ENCODE peak calls at places on chromosomes 16 and 17, in four cellular contexts. One of them, this sample, is unnamed. For H3K4me1, the result is how much of the 10 kb centered on the place peaks cover.

GRCh38 chr17:81701288-81702071 is 1.7 kb upstream of the MRPL12 start:
- DNase-seq in Peyer's patch: no peak
- DNase-seq in fibroblast of lung: no peak
- DNase-seq in transverse colon: no peak
- DNase-seq in this sample: no peak

GRCh38 chr17:6304894-6305612 is 129.9 kb downstream of the AIPL1 start:
- DNase-seq in Peyer's patch: no peak
- DNase-seq in fibroblast of lung: no peak
- DNase-seq in transverse colon: no peak
- DNase-seq in this sample: no peak

GRCh38 chr17:33674685-33675084 is 381.6 kb upstream of the ASIC2 start:
- DNase-seq in Peyer's patch: peak
- DNase-seq in fibroblast of lung: peak
- DNase-seq in transverse colon: peak
- DNase-seq in this sample: peak

GRCh38 chr16:27441998-27442397 is 40.0 kb downstream of the IL21R start:
- DNase-seq in Peyer's patch: no peak
- DNase-seq in fibroblast of lung: no peak
- DNase-seq in transverse colon: no peak
- DNase-seq in this sample: no peak

GRCh38 chr17:78862073-78863023 is 21.7 kb upstream of the USP36 start:
- DNase-seq in Peyer's patch: no peak
- DNase-seq in fibroblast of lung: peak
- DNase-seq in transverse colon: peak
- DNase-seq in this sample: no peak

GRCh38 chr16:57920891-57921240 is 50.1 kb downstream of the CNGB1 start:
- DNase-seq in Peyer's patch: no peak
- DNase-seq in fibroblast of lung: no peak
- DNase-seq in transverse colon: no peak
- DNase-seq in this sample: no peak

GRCh38 chr17:47719411-47720152 is 13.5 kb upstream of the TBX21 start:
- DNase-seq in Peyer's patch: no peak
- DNase-seq in fibroblast of lung: peak
- DNase-seq in transverse colon: no peak
- DNase-seq in this sample: no peak

GRCh38 chr16:76360384-76360783 is 83.2 kb downstream of the CNTNAP4 start:
- DNase-seq in Peyer's patch: no peak
- DNase-seq in fibroblast of lung: no peak
- DNase-seq in transverse colon: no peak
- DNase-seq in this sample: no peak

GRCh38 chr17:8859029-8859803 is 8.3 kb downstream of the PIK3R6 start:
- DNase-seq in Peyer's patch: no peak
- DNase-seq in fibroblast of lung: no peak
- DNase-seq in transverse colon: no peak
- DNase-seq in this sample: no peak

GRCh38 chr16:1946495-1947368 is 3.7 kb upstream of the MSRB1 start:
- DNase-seq in Peyer's patch: no peak
- DNase-seq in fibroblast of lung: no peak
- DNase-seq in transverse colon: no peak
- DNase-seq in this sample: no peak

GRCh38 chr16:3020604-3021448 is 658 bp downstream of the TNFRSF12A start:
- DNase-seq in Peyer's patch: peak
- DNase-seq in fibroblast of lung: peak
- DNase-seq in transverse colon: peak
- DNase-seq in this sample: peak

GRCh38 chr17:69637399-69638165 is 223.1 kb downstream of the MAP2K6 start:
- DNase-seq in Peyer's patch: no peak
- DNase-seq in fibroblast of lung: peak
- DNase-seq in transverse colon: no peak
- DNase-seq in this sample: no peak

GRCh38 chr17:80068301-80069160 is 32.1 kb downstream of the CCDC40 start:
- DNase-seq in Peyer's patch: no peak
- DNase-seq in fibroblast of lung: peak
- DNase-seq in transverse colon: no peak
- DNase-seq in this sample: no peak

GRCh38 chr16:57540906-57541753 is 1.3 kb upstream of the ADGRG5 start:
- DNase-seq in Peyer's patch: peak
- DNase-seq in fibroblast of lung: no peak
- DNase-seq in transverse colon: no peak
- DNase-seq in this sample: no peak

GRCh38 chr16:11175850-11176341 is 80.1 kb downstream of the SOCS1 start:
- DNase-seq in Peyer's patch: no peak
- DNase-seq in fibroblast of lung: no peak
- DNase-seq in transverse colon: no peak
- DNase-seq in this sample: no peak

GRCh38 chr16:2686912-2687507 is 4.7 kb downstream of the KCTD5 start:
- DNase-seq in Peyer's patch: peak
- DNase-seq in fibroblast of lung: no peak
- DNase-seq in transverse colon: peak
- DNase-seq in this sample: no peak

GRCh38 chr17:61394630-61395408 is 4.8 kb upstream of the TBX2 start:
- DNase-seq in Peyer's patch: no peak
- DNase-seq in fibroblast of lung: peak
- DNase-seq in transverse colon: no peak
- DNase-seq in this sample: no peak

GRCh38 chr17:75238020-75238580 is 23.3 kb downstream of the GGA3 start:
- DNase-seq in Peyer's patch: no peak
- DNase-seq in fibroblast of lung: no peak
- DNase-seq in transverse colon: no peak
- DNase-seq in this sample: no peak

GRCh38 chr17:81553616-81554181 is 1.5 kb upstream of the FAAP100 start:
- DNase-seq in Peyer's patch: no peak
- DNase-seq in fibroblast of lung: peak
- DNase-seq in transverse colon: peak
- DNase-seq in this sample: no peak

GRCh38 chr17:48637323-48638260 is 11.4 kb upstream of the HOXB9 start:
- DNase-seq in Peyer's patch: peak
- DNase-seq in fibroblast of lung: peak
- DNase-seq in transverse colon: no peak
- DNase-seq in this sample: no peak

GRCh38 chr17:43584666-43585102 is 38.5 kb upstream of the ETV4 start:
- DNase-seq in Peyer's patch: no peak
- DNase-seq in fibroblast of lung: no peak
- DNase-seq in transverse colon: no peak
- DNase-seq in this sample: no peak

GRCh38 chr17:79008666-79009387 is 737 bp downstream of the CANT1 start:
- DNase-seq in Peyer's patch: no peak
- DNase-seq in fibroblast of lung: no peak
- DNase-seq in transverse colon: no peak
- DNase-seq in this sample: no peak

GRCh38 chr16:63672493-63672892 is 1449.4 kb downstream of the CDH11 start:
- DNase-seq in Peyer's patch: no peak
- DNase-seq in fibroblast of lung: no peak
- DNase-seq in transverse colon: no peak
- DNase-seq in this sample: no peak

GRCh38 chr17:6831662-6832263 is at the start of gene TEKT1:
- DNase-seq in Peyer's patch: peak
- DNase-seq in fibroblast of lung: peak
- DNase-seq in transverse colon: peak
- DNase-seq in this sample: peak

GRCh38 chr16:23213831-23214230 is 31.3 kb downstream of the SCNN1G start:
- DNase-seq in Peyer's patch: no peak
- DNase-seq in fibroblast of lung: no peak
- DNase-seq in transverse colon: no peak
- DNase-seq in this sample: no peak

GRCh38 chr17:7479389-7480192 is at the start of gene ZBTB4:
- DNase-seq in Peyer's patch: peak
- DNase-seq in fibroblast of lung: peak
- DNase-seq in transverse colon: peak
- DNase-seq in this sample: peak

GRCh38 chr17:53390575-53390974 is 432.2 kb upstream of the KIF2B start:
- DNase-seq in Peyer's patch: no peak
- DNase-seq in fibroblast of lung: no peak
- DNase-seq in transverse colon: no peak
- DNase-seq in this sample: no peak
- H3K4me1 ChIP-seq in Peyer's patch: under half
- H3K4me1 ChIP-seq in fibroblast of lung: under half
- H3K4me1 ChIP-seq in transverse colon: under half
- H3K4me1 ChIP-seq in this sample: under half

DNA sequence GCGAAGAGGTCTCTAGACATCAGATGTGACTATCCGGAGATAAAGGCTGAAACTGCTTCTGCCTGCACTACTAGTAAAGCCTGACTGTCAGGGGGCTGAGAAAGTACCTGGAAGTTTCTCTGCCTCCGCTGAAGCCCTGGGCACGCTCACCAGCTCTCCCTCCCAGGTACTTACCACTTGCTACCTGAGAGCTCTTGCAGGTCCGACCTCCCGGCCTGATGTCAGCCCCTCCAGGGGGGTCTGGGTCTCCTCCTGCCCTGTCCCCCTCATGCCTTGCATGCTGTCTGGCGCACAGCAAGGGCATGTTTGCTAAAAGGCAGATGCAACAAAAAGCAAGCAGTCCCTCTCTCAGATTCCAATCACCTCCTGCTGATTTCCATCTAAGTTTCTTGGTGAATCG is 17.4 kb downstream of the ZDHHC7 start:
- DNase-seq in Peyer's patch: no peak
- DNase-seq in fibroblast of lung: no peak
- DNase-seq in transverse colon: no peak
- DNase-seq in this sample: no peak
- H3K27ac ChIP-seq in Peyer's patch: peak
- H3K27ac ChIP-seq in fibroblast of lung: peak
- H3K27ac ChIP-seq in transverse colon: peak
- H3K27ac ChIP-seq in this sample: peak

DNA sequence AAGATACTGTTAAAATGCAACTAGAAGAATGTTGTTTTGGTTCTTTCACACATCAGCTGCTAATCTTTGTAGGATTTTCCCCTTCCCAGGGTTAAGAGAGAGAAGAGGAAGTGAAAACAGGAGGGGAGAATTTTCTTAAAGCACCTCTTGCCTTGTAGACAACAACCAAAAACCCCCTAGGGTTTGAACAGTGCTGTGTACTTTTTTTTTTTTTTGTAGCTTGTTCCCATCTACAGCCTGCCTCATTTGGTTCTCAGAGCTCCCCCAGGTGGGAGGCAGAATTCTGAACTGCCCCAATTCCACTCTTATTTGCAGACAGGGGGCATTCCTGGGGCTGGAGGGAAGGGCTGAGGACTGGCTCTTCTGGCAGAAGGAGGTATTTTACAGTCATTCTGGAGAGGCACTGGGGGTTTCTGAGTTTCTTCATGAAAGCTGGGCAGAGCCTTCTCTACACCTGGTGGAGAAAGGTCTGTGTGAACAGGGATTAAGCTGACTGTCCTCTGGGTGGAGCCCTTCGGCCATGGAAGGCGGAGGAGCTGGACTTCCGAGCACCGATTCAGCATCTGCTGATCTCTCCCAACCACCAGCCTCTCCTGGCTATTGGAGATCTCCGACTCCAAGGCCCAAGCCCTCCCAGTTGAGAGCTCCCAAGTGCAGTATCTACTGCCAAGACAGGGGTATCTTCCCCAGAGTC is 32.2 kb downstream of the SMARCE1 start:
- DNase-seq in Peyer's patch: no peak
- DNase-seq in fibroblast of lung: peak
- DNase-seq in transverse colon: peak
- DNase-seq in this sample: no peak
- H3K4me3 ChIP-seq in Peyer's patch: no peak
- H3K4me3 ChIP-seq in fibroblast of lung: no peak
- H3K4me3 ChIP-seq in transverse colon: no peak
- H3K4me3 ChIP-seq in this sample: peak

GRCh38 chr17:58516644-58517377 is 2.4 kb upstream of the MTMR4 start:
- DNase-seq in Peyer's patch: peak
- DNase-seq in fibroblast of lung: no peak
- DNase-seq in transverse colon: peak
- DNase-seq in this sample: no peak

GRCh38 chr17:58514795-58515157 is 338 bp upstream of the MTMR4 start:
- DNase-seq in Peyer's patch: no peak
- DNase-seq in fibroblast of lung: no peak
- DNase-seq in transverse colon: no peak
- DNase-seq in this sample: no peak

GRCh38 chr17:58513913-58514794 is at the start of gene MTMR4:
- DNase-seq in Peyer's patch: peak
- DNase-seq in fibroblast of lung: peak
- DNase-seq in transverse colon: peak
- DNase-seq in this sample: peak

GRCh38 chr17:58513391-58513912 is 986 bp downstream of the MTMR4 start:
- DNase-seq in Peyer's patch: no peak
- DNase-seq in fibroblast of lung: no peak
- DNase-seq in transverse colon: no peak
- DNase-seq in this sample: no peak

DNA sequence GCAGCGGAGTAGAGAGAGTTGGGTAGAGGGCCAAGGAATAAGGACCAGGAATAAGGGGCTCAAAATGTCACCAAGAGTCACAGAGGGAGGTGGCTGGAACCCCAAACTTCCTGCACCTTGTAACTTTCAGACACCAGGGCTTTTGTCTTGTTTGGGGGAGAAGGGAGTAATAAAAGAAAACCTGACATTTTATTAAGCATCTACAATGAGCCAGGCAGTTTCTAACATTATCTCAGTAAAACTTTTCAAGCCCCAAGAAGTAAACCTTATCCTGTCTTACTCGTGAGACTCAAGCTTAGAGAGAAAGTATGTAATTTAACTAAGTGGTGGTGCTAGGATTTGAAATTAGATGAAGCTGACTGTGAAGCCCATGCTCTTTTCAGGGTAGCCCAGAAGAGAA is 848 bp upstream of the MTMR4 start:
- DNase-seq in Peyer's patch: no peak
- DNase-seq in fibroblast of lung: no peak
- DNase-seq in transverse colon: no peak
- DNase-seq in this sample: no peak
- H3K4me1 ChIP-seq in Peyer's patch: under half
- H3K4me1 ChIP-seq in fibroblast of lung: under half
- H3K4me1 ChIP-seq in transverse colon: under half
- H3K4me1 ChIP-seq in this sample: under half

GRCh38 chr17:68599873-68600122 is 1.4 kb downstream of the FAM20A start:
- DNase-seq in Peyer's patch: no peak
- DNase-seq in fibroblast of lung: no peak
- DNase-seq in transverse colon: no peak
- DNase-seq in this sample: no peak

GRCh38 chr17:68600881-68601564 is at the start of gene FAM20A:
- DNase-seq in Peyer's patch: peak
- DNase-seq in fibroblast of lung: no peak
- DNase-seq in transverse colon: peak
- DNase-seq in this sample: no peak

GRCh38 chr17:68601565-68602266 is 549 bp upstream of the FAM20A start:
- DNase-seq in Peyer's patch: no peak
- DNase-seq in fibroblast of lung: no peak
- DNase-seq in transverse colon: no peak
- DNase-seq in this sample: no peak

GRCh38 chr17:68599091-68599872 is 1.9 kb downstream of the FAM20A start:
- DNase-seq in Peyer's patch: no peak
- DNase-seq in fibroblast of lung: peak
- DNase-seq in transverse colon: no peak
- DNase-seq in this sample: no peak

GRCh38 chr17:68600123-68600880 is 865 bp downstream of the FAM20A start:
- DNase-seq in Peyer's patch: peak
- DNase-seq in fibroblast of lung: no peak
- DNase-seq in transverse colon: peak
- DNase-seq in this sample: no peak
- H3K27ac ChIP-seq in Peyer's patch: peak
- H3K27ac ChIP-seq in fibroblast of lung: no peak
- H3K27ac ChIP-seq in transverse colon: peak
- H3K27ac ChIP-seq in this sample: no peak

This sample was measured in CD8-positive, alpha-beta memory T cell.